ENCODE peak calls at places on chromosomes 1 and 21, in seven cellular contexts. One of them, this sample, is unnamed.

GRCh38 chr1:94622757-94623156 is 81.2 kb upstream of the F3 start:
- DNase-seq in putamen: no peak
- DNase-seq in naive thymus-derived CD8-positive, alpha-beta T cell: no peak
- DNase-seq in activated naive CD8-positive, alpha-beta T cell treated with anti-CD3 and anti-CD28 coated beads, Interleukin-2, amount 50 U/mL, for 24 hours: no peak
- DNase-seq in globus pallidus: no peak
- DNase-seq in foreskin melanocyte: no peak
- DNase-seq in DND-41: no peak
- DNase-seq in this sample: no peak

GRCh38 chr1:34367954-34368353 is 191.2 kb downstream of the C1orf94 start:
- DNase-seq in putamen: no peak
- DNase-seq in foreskin melanocyte: no peak
- DNase-seq in DND-41: no peak
- DNase-seq in naive thymus-derived CD8-positive, alpha-beta T cell: no peak
- DNase-seq in globus pallidus: no peak
- DNase-seq in activated naive CD8-positive, alpha-beta T cell treated with anti-CD3 and anti-CD28 coated beads, Interleukin-2, amount 50 U/mL, for 24 hours: no peak
- DNase-seq in this sample: no peak

GRCh38 chr1:165235158-165235776 is 121.2 kb downstream of the LMX1A start:
- DNase-seq in activated naive CD8-positive, alpha-beta T cell treated with anti-CD3 and anti-CD28 coated beads, Interleukin-2, amount 50 U/mL, for 24 hours: no peak
- DNase-seq in globus pallidus: no peak
- DNase-seq in putamen: peak; percentile 12
- DNase-seq in naive thymus-derived CD8-positive, alpha-beta T cell: no peak
- DNase-seq in DND-41: no peak
- DNase-seq in foreskin melanocyte: no peak
- DNase-seq in this sample: no peak

GRCh38 chr1:158045639-158046038 is 52.2 kb downstream of the KIRREL1 start:
- DNase-seq in DND-41: no peak
- DNase-seq in activated naive CD8-positive, alpha-beta T cell treated with anti-CD3 and anti-CD28 coated beads, Interleukin-2, amount 50 U/mL, for 24 hours: no peak
- DNase-seq in globus pallidus: no peak
- DNase-seq in putamen: no peak
- DNase-seq in foreskin melanocyte: peak; percentile 99
- DNase-seq in naive thymus-derived CD8-positive, alpha-beta T cell: no peak
- DNase-seq in this sample: no peak

GRCh38 chr1:7847599-7847998 is 5.3 kb downstream of the UTS2 start:
- DNase-seq in putamen: no peak
- DNase-seq in activated naive CD8-positive, alpha-beta T cell treated with anti-CD3 and anti-CD28 coated beads, Interleukin-2, amount 50 U/mL, for 24 hours: no peak
- DNase-seq in DND-41: no peak
- DNase-seq in naive thymus-derived CD8-positive, alpha-beta T cell: no peak
- DNase-seq in globus pallidus: no peak
- DNase-seq in foreskin melanocyte: no peak
- DNase-seq in this sample: no peak

GRCh38 chr1:247370786-247371732 is 39.4 kb upstream of the ZNF496 start:
- DNase-seq in naive thymus-derived CD8-positive, alpha-beta T cell: no peak
- DNase-seq in putamen: no peak
- DNase-seq in globus pallidus: no peak
- DNase-seq in foreskin melanocyte: no peak
- DNase-seq in activated naive CD8-positive, alpha-beta T cell treated with anti-CD3 and anti-CD28 coated beads, Interleukin-2, amount 50 U/mL, for 24 hours: no peak
- DNase-seq in DND-41: no peak
- DNase-seq in this sample: no peak

GRCh38 chr1:48203287-48203900 is 19.1 kb upstream of the SLC5A9 start:
- DNase-seq in naive thymus-derived CD8-positive, alpha-beta T cell: peak; percentile 18
- DNase-seq in DND-41: no peak
- DNase-seq in putamen: no peak
- DNase-seq in activated naive CD8-positive, alpha-beta T cell treated with anti-CD3 and anti-CD28 coated beads, Interleukin-2, amount 50 U/mL, for 24 hours: no peak
- DNase-seq in foreskin melanocyte: no peak
- DNase-seq in globus pallidus: no peak
- DNase-seq in this sample: no peak

GRCh38 chr1:201254625-201255469 is 28.5 kb upstream of the PKP1 start:
- DNase-seq in putamen: peak; percentile 23
- DNase-seq in activated naive CD8-positive, alpha-beta T cell treated with anti-CD3 and anti-CD28 coated beads, Interleukin-2, amount 50 U/mL, for 24 hours: peak; percentile 81
- DNase-seq in DND-41: peak; percentile 71
- DNase-seq in foreskin melanocyte: peak; percentile 19
- DNase-seq in naive thymus-derived CD8-positive, alpha-beta T cell: peak; percentile 48
- DNase-seq in globus pallidus: peak; percentile 15
- DNase-seq in this sample: peak; percentile 17

GRCh38 chr1:206734499-206735142 is 36.0 kb upstream of the IL19 start:
- DNase-seq in naive thymus-derived CD8-positive, alpha-beta T cell: peak; percentile 72
- DNase-seq in foreskin melanocyte: peak; percentile 23
- DNase-seq in activated naive CD8-positive, alpha-beta T cell treated with anti-CD3 and anti-CD28 coated beads, Interleukin-2, amount 50 U/mL, for 24 hours: peak; percentile 90
- DNase-seq in DND-41: peak; percentile 78
- DNase-seq in putamen: no peak
- DNase-seq in globus pallidus: no peak
- DNase-seq in this sample: peak; percentile 84

GRCh38 chr1:203612932-203613682 is 13.5 kb upstream of the ATP2B4 start:
- DNase-seq in foreskin melanocyte: no peak
- DNase-seq in activated naive CD8-positive, alpha-beta T cell treated with anti-CD3 and anti-CD28 coated beads, Interleukin-2, amount 50 U/mL, for 24 hours: no peak
- DNase-seq in DND-41: peak; percentile 86
- DNase-seq in naive thymus-derived CD8-positive, alpha-beta T cell: no peak
- DNase-seq in putamen: no peak
- DNase-seq in globus pallidus: no peak
- DNase-seq in this sample: no peak

GRCh38 chr21:46222436-46223116 is 6.0 kb downstream of the LSS start:
- DNase-seq in naive thymus-derived CD8-positive, alpha-beta T cell: no peak
- DNase-seq in foreskin melanocyte: no peak
- DNase-seq in activated naive CD8-positive, alpha-beta T cell treated with anti-CD3 and anti-CD28 coated beads, Interleukin-2, amount 50 U/mL, for 24 hours: no peak
- DNase-seq in DND-41: no peak
- DNase-seq in globus pallidus: no peak
- DNase-seq in putamen: no peak
- DNase-seq in this sample: no peak

GRCh38 chr1:221719987-221720386 is 21.9 kb downstream of the DUSP10 start:
- DNase-seq in foreskin melanocyte: no peak
- DNase-seq in DND-41: no peak
- DNase-seq in putamen: no peak
- DNase-seq in activated naive CD8-positive, alpha-beta T cell treated with anti-CD3 and anti-CD28 coated beads, Interleukin-2, amount 50 U/mL, for 24 hours: no peak
- DNase-seq in naive thymus-derived CD8-positive, alpha-beta T cell: no peak
- DNase-seq in globus pallidus: no peak
- DNase-seq in this sample: no peak

GRCh38 chr1:226982451-226983177 is 42.5 kb downstream of the COQ8A start:
- DNase-seq in naive thymus-derived CD8-positive, alpha-beta T cell: no peak
- DNase-seq in foreskin melanocyte: no peak
- DNase-seq in activated naive CD8-positive, alpha-beta T cell treated with anti-CD3 and anti-CD28 coated beads, Interleukin-2, amount 50 U/mL, for 24 hours: no peak
- DNase-seq in DND-41: no peak
- DNase-seq in putamen: no peak
- DNase-seq in globus pallidus: no peak
- DNase-seq in this sample: no peak

GRCh38 chr1:227885648-227886502 is 61.9 kb downstream of the WNT9A start:
- DNase-seq in naive thymus-derived CD8-positive, alpha-beta T cell: no peak
- DNase-seq in globus pallidus: no peak
- DNase-seq in activated naive CD8-positive, alpha-beta T cell treated with anti-CD3 and anti-CD28 coated beads, Interleukin-2, amount 50 U/mL, for 24 hours: peak; percentile 10
- DNase-seq in DND-41: peak; percentile 3
- DNase-seq in foreskin melanocyte: no peak
- DNase-seq in putamen: no peak
- DNase-seq in this sample: no peak

GRCh38 chr1:210800756-210801155 is 333.2 kb downstream of the KCNH1 start:
- DNase-seq in globus pallidus: no peak
- DNase-seq in DND-41: no peak
- DNase-seq in activated naive CD8-positive, alpha-beta T cell treated with anti-CD3 and anti-CD28 coated beads, Interleukin-2, amount 50 U/mL, for 24 hours: no peak
- DNase-seq in naive thymus-derived CD8-positive, alpha-beta T cell: no peak
- DNase-seq in putamen: no peak
- DNase-seq in foreskin melanocyte: no peak
- DNase-seq in this sample: no peak

GRCh38 chr1:177392336-177392735 is 221.6 kb downstream of the BRINP2 start:
- DNase-seq in foreskin melanocyte: no peak
- DNase-seq in globus pallidus: no peak
- DNase-seq in naive thymus-derived CD8-positive, alpha-beta T cell: no peak
- DNase-seq in activated naive CD8-positive, alpha-beta T cell treated with anti-CD3 and anti-CD28 coated beads, Interleukin-2, amount 50 U/mL, for 24 hours: no peak
- DNase-seq in putamen: no peak
- DNase-seq in DND-41: no peak
- DNase-seq in this sample: no peak

GRCh38 chr1:155717041-155717440 is 28.1 kb downstream of the DAP3 start:
- DNase-seq in activated naive CD8-positive, alpha-beta T cell treated with anti-CD3 and anti-CD28 coated beads, Interleukin-2, amount 50 U/mL, for 24 hours: no peak
- DNase-seq in naive thymus-derived CD8-positive, alpha-beta T cell: no peak
- DNase-seq in globus pallidus: no peak
- DNase-seq in foreskin melanocyte: no peak
- DNase-seq in putamen: no peak
- DNase-seq in DND-41: no peak
- DNase-seq in this sample: no peak

GRCh38 chr1:165138960-165139359 is 217.6 kb downstream of the LMX1A start:
- DNase-seq in DND-41: no peak
- DNase-seq in activated naive CD8-positive, alpha-beta T cell treated with anti-CD3 and anti-CD28 coated beads, Interleukin-2, amount 50 U/mL, for 24 hours: no peak
- DNase-seq in naive thymus-derived CD8-positive, alpha-beta T cell: no peak
- DNase-seq in putamen: no peak
- DNase-seq in globus pallidus: no peak
- DNase-seq in foreskin melanocyte: no peak
- DNase-seq in this sample: no peak

This sample was measured in stimulated activated naive CD4-positive, alpha-beta T cell.